ENCODE peak calls at places on chromosome 12, in six cellular contexts. X, E, O, Y, W and B are unnamed samples.

GRCh38 chr12:39368096-39368495 is 74.8 kb downstream of the KIF21A start:
- DNase-seq in O (no peak), E (peak), W (peak), X (no peak), Y (no peak), B (no peak)

GRCh38 chr12:27469161-27469560 is 22.6 kb downstream of the SMCO2 start:
- DNase-seq in E (no peak), O (no peak), Y (no peak), X (no peak), W (no peak), B (no peak)

GRCh38 chr12:59408431-59408830 is 187.4 kb upstream of the SLC16A7 start:
- DNase-seq in E (peak), Y (no peak), W (no peak), O (no peak), X (no peak), B (no peak)

GRCh38 chr12:77131977-77132490 is 66.7 kb upstream of the E2F7 start:
- DNase-seq in O (no peak), E (peak), X (no peak), Y (no peak), W (no peak), B (no peak)

GRCh38 chr12:42086021-42086420 is 58.7 kb downstream of the GXYLT1 start:
- DNase-seq in W (peak), Y (no peak), X (no peak), E (no peak), O (no peak), B (peak)

GRCh38 chr12:89236237-89236636 is 116.1 kb downstream of the DUSP6 start:
- DNase-seq in W (peak), X (no peak), O (no peak), E (peak), Y (no peak), B (no peak)

GRCh38 chr12:42701079-42701478 is 111.5 kb upstream of the PRICKLE1 start:
- DNase-seq in O (no peak), Y (no peak), W (no peak), E (no peak), X (no peak), B (no peak)

GRCh38 chr12:64172143-64172970 is 49.7 kb downstream of the KICS2 start:
- DNase-seq in W (no peak), Y (no peak), E (peak), O (no peak), X (no peak), B (no peak)

GRCh38 chr12:105047303-105047702 is 37.0 kb downstream of the ALDH1L2 start:
- DNase-seq in X (no peak), O (no peak), E (no peak), Y (no peak), W (no peak), B (no peak)

GRCh38 chr12:49777800-49778748 is 36.7 kb downstream of the TMBIM6 start:
- DNase-seq in X (peak), O (no peak), W (peak), E (peak), Y (no peak), B (no peak)

GRCh38 chr12:124434951-124435805 is 132.2 kb downstream of the NCOR2 start:
- DNase-seq in Y (no peak), O (no peak), X (no peak), E (no peak), W (no peak), B (no peak)

GRCh38 chr12:108392284-108392683 is 53.2 kb upstream of the CMKLR1 start:
- DNase-seq in E (no peak), X (no peak), Y (no peak), W (no peak), O (no peak), B (no peak)

GRCh38 chr12:65966852-65967593 is 142.7 kb downstream of the HMGA2 start:
- DNase-seq in W (no peak), Y (no peak), X (no peak), E (no peak), O (no peak), B (no peak)

GRCh38 chr12:50637870-50638481 is 125.9 kb upstream of the ATF1 start:
- DNase-seq in X (no peak), E (peak), O (no peak), W (peak), Y (no peak), B (no peak)

GRCh38 chr12:6620137-6620884 is 13.1 kb upstream of the CHD4 start:
- DNase-seq in Y (no peak), X (peak), E (peak), W (no peak), O (peak), B (no peak)

GRCh38 chr12:6615802-6616201 is 8.6 kb upstream of the CHD4 start:
- DNase-seq in Y (no peak), O (no peak), E (no peak), W (no peak), X (no peak), B (no peak)

GRCh38 chr12:6626654-6627283 is 9.0 kb downstream of the LPAR5 start:
- DNase-seq in E (no peak), W (no peak), Y (no peak), O (no peak), X (no peak), B (no peak)

GRCh38 chr12:6618483-6618882 is 11.3 kb upstream of the CHD4 start:
- DNase-seq in E (no peak), X (no peak), W (no peak), O (no peak), Y (no peak), B (no peak)

DNA sequence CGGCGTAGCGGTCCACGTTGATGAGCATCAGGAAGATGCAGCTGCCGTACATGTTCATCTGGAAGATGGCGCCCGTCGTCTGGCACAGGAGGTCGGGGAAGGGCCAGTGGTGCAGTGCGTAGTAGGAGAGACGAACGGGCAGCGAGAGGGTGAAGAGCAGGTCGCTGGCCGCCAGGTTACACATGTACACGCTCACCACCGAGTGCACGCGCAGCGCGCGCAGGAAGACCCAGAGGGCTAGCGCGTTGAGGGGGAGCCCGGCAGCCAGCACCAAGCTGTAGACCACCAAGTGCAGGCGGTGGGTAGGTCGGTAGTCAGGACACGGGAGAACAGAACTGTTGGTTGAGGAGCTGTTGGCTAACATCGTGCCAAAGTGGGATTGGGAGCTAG is 13.7 kb upstream of the CHD4 start:
- DNase-seq in E (no peak), Y (no peak), X (no peak), O (no peak), W (no peak), B (no peak)
- H3K4me3 ChIP-seq in E (no peak), Y (no peak), X (no peak), O (no peak), W (no peak), B (no peak)

GRCh38 chr12:6428326-6428725 is 16.4 kb upstream of the CD27 start:
- DNase-seq in W (no peak), O (no peak), Y (no peak), E (no peak), X (no peak), B (no peak)

GRCh38 chr12:6432991-6433390 is 11.8 kb upstream of the CD27 start:
- DNase-seq in O (no peak), Y (no peak), W (no peak), E (no peak), X (peak), B (no peak)

GRCh38 chr12:6434205-6435180 is 10.3 kb upstream of the CD27 start:
- DNase-seq in E (no peak), W (peak), O (peak), X (peak), Y (no peak), B (no peak)

GRCh38 chr12:6430124-6430989 is 14.4 kb upstream of the CD27 start:
- DNase-seq in O (peak), E (peak), W (peak), Y (peak), X (peak), B (peak)

DNA sequence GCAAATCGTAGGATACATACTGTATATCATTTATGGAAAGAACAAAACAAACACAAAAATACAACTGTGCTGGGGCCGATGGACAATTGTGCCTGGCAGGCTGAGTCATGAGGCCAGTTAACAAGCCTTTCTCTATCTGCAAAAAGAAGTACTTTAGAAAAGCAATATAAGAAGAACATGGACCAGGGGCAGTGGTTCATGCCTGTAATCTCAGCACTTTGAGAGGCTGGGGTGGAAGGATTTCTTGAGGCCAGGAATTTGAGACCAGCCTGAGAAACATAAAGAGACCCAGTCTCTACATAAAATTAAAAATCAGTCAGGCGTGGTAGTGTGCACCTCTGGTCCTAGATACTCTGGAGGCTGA is 13.8 kb upstream of the CD27 start:
- DNase-seq in W (no peak), Y (no peak), O (no peak), X (peak), E (no peak), B (no peak)
- H3K4me3 ChIP-seq in W (peak), Y (no peak), O (no peak), X (peak), E (no peak), B (no peak)

GRCh38 chr12:122238861-122239260 is 13.0 kb upstream of the DIABLO start:
- DNase-seq in X (no peak), W (no peak), E (peak), Y (no peak), O (no peak), B (no peak)

GRCh38 chr12:122245553-122245952 is 19.7 kb upstream of the DIABLO start:
- DNase-seq in W (no peak), Y (no peak), X (no peak), E (no peak), O (no peak), B (no peak)

GRCh38 chr12:122244565-122245371 is 18.9 kb upstream of the DIABLO start:
- DNase-seq in E (no peak), X (no peak), O (no peak), W (no peak), Y (no peak), B (no peak)

DNA sequence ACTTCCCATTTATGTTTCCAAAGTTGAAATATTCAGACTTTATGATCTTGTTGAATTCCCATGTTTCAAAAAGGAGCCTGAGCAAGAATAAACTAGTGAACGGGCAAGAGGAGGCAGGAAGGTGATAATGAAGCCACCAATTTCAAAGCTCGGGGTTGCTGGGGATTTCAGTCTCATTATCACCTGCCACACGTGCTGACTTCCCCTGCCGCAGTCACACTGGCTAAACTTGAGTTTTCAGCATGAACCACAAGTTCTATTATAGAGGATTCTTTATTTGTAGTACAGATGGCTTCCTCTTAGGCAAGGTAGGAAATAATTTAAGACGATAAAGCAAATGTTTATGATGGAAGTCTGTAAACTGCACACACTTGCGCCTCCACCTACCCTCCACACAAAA is 18.1 kb upstream of the DIABLO start:
- DNase-seq in Y (no peak), E (no peak), W (no peak), X (no peak), O (no peak), B (no peak)
- H3K4me3 ChIP-seq in Y (no peak), E (no peak), W (no peak), X (no peak), O (no peak), B (no peak)

GRCh38 chr12:1297639-1298038 is 296.7 kb downstream of the FBXL14 start:
- DNase-seq in X (no peak), Y (no peak), O (no peak), E (no peak), W (no peak), B (no peak)
- H3K4me3 ChIP-seq in X (no peak), Y (no peak), O (no peak), E (no peak), W (no peak), B (no peak)

GRCh38 chr12:45219621-45220020 is 3.7 kb downstream of the ANO6 start:
- DNase-seq in E (peak), X (no peak), Y (no peak), W (no peak), O (no peak), B (no peak)
- H3K4me3 ChIP-seq in E (no peak), X (no peak), Y (no peak), W (no peak), O (peak), B (no peak)

GRCh38 chr12:111748195-111748803 is 18.4 kb upstream of the ALDH2 start:
- DNase-seq in X (peak), Y (no peak), O (no peak), E (no peak), W (no peak), B (no peak)

GRCh38 chr12:111745201-111745600 is 21.5 kb upstream of the ALDH2 start:
- DNase-seq in W (no peak), Y (no peak), O (no peak), E (no peak), X (peak), B (no peak)

GRCh38 chr12:111749391-111749790 is 17.3 kb upstream of the ALDH2 start:
- DNase-seq in Y (no peak), W (no peak), E (no peak), O (no peak), X (no peak), B (no peak)

GRCh38 chr12:111748867-111749266 is 17.9 kb upstream of the ALDH2 start:
- DNase-seq in E (no peak), O (no peak), Y (no peak), W (no peak), X (no peak), B (no peak)

GRCh38 chr12:111747333-111747732 is 19.4 kb upstream of the ALDH2 start:
- DNase-seq in X (peak), W (no peak), Y (no peak), E (no peak), O (no peak), B (no peak)
- H3K4me3 ChIP-seq in X (no peak), W (no peak), Y (no peak), E (no peak), O (no peak), B (no peak)

GRCh38 chr12:47715393-47715876 is 9.6 kb upstream of the RPAP3 start:
- DNase-seq in X (peak), Y (peak), E (peak), W (peak), O (no peak), B (peak)

GRCh38 chr12:47717443-47718193 is 7.7 kb downstream of the ENDOU start:
- DNase-seq in Y (no peak), O (peak), X (peak), E (peak), W (peak), B (no peak)

GRCh38 chr12:47714823-47715386 is 9.1 kb upstream of the RPAP3 start:
- DNase-seq in E (no peak), X (no peak), W (no peak), O (no peak), Y (no peak), B (no peak)

GRCh38 chr12:47717046-47717442 is 8.2 kb downstream of the ENDOU start:
- DNase-seq in O (no peak), Y (no peak), W (peak), E (no peak), X (no peak), B (no peak)

DNA sequence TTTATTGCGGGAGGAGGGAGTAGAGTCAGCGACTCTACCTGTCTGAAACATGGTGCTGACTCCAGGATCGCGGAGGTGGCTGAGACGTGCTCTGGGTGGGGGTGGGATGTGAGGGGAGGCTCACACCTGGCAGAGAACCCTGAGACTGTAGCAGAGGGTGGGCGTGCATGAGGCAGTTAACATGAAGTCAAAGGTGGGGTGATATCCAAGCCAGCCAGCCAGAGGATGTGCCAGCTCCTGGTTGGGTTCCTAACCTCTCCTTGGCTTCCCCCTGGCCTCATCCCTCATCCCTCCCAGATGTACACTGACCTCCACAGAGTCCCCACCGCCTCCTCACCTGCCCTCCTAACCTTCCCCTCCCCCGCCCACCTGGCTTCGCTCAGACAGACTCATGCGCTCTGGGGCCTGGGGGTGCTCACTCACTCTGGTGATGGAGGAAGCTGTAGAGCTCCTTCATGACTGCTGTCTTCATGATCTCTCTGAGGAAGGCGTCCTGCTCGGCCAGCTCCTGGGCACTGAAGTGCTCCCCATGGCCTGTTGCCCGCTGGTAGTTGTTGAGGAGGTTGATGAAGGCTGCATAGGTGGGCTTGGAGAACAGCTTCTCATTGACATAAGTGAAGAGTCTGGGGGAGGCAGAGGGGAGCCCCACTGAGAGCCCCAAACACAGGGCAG is 9.3 kb downstream of the ENDOU start:
- DNase-seq in W (no peak), E (no peak), Y (no peak), X (no peak), O (no peak), B (no peak)
- H3K4me3 ChIP-seq in W (no peak), E (no peak), Y (no peak), X (no peak), O (no peak), B (no peak)

GRCh38 chr12:113422030-113422900 is at the start of gene SDSL:
- DNase-seq in X (peak), E (peak), W (peak), O (peak), Y (peak), B (peak)
- H3K4me3 ChIP-seq in X (peak), E (peak), W (peak), O (peak), Y (peak), B (peak)